ENCODE peak calls at places on chromosomes 5 and 9, in ten cellular contexts. Y is AG09319, K is heart left ventricle, P is dorsolateral prefrontal cortex, J is astrocyte of the spinal cord, A is AG10803, U is cardiac fibroblast, T is left ventricle myocardium inferior, B is OCI-LY7, V is foreskin fibroblast. R is an unnamed sample.
A peak's percentile ranks its signal among the peaks of the same experiment; 100 is the strongest.

GRCh38 chr9:122912964-122913673 is at the start of gene ZBTB6:
- DNase-seq in T (peak; percentile 64), J (peak; percentile 90), U (peak; percentile 88), A (peak; percentile 82), V (peak; percentile 74), Y (peak; percentile 57), P (peak; percentile 88), K (peak; percentile 66), B (peak; percentile 95), R (peak; percentile 73)

GRCh38 chr5:115289104-115289503 is 7.3 kb downstream of the CCDC112 start:
- DNase-seq in K (no peak), Y (no peak), P (no peak), U (no peak), V (no peak), A (no peak), J (no peak), T (no peak), B (no peak), R (no peak)

GRCh38 chr5:159178978-159179377 is 30.4 kb downstream of the RNF145 start:
- DNase-seq in P (no peak), U (peak; percentile 98), B (no peak), A (peak; percentile 92), K (no peak), V (peak; percentile 86), J (peak; percentile 99), T (no peak), Y (peak; percentile 84), R (no peak)

GRCh38 chr9:90322296-90322695 is 320.3 kb downstream of the DIRAS2 start:
- DNase-seq in A (peak; percentile 29), J (peak; percentile 18), V (no peak), B (no peak), U (peak; percentile 60), P (no peak), K (no peak), T (no peak), Y (no peak), R (no peak)

GRCh38 chr5:38433160-38433861 is 123.1 kb downstream of the LIFR start:
- DNase-seq in Y (no peak), V (peak; percentile 74), B (no peak), A (peak; percentile 94), P (no peak), T (peak; percentile 68), U (peak; percentile 95), J (peak; percentile 95), K (peak; percentile 69), R (no peak)

GRCh38 chr5:139117342-139117884 is 80.8 kb downstream of the SIL1 start:
- DNase-seq in U (no peak), A (no peak), Y (no peak), T (no peak), B (no peak), P (no peak), J (no peak), V (no peak), K (no peak), R (no peak)

GRCh38 chr5:159257629-159258283 is 5.3 kb upstream of the UBLCP1 start:
- DNase-seq in B (no peak), T (no peak), Y (no peak), P (no peak), V (no peak), A (no peak), J (no peak), U (no peak), K (no peak), R (no peak)

GRCh38 chr5:125863579-125863978 is 559.6 kb upstream of the GRAMD2B start:
- DNase-seq in K (no peak), J (no peak), U (no peak), Y (no peak), B (no peak), P (no peak), V (no peak), T (no peak), A (no peak), R (no peak)

GRCh38 chr5:52786937-52787599 is 648 bp upstream of the ITGA1 start:
- DNase-seq in V (no peak), B (peak; percentile 23), K (no peak), J (peak; percentile 26), P (no peak), A (no peak), T (no peak), Y (no peak), U (peak; percentile 43), R (no peak)

GRCh38 chr5:44332360-44332971 is 56.8 kb downstream of the FGF10 start:
- DNase-seq in V (peak; percentile 1), B (peak; percentile 48), A (peak; percentile 56), P (no peak), J (peak; percentile 50), K (no peak), U (peak; percentile 66), Y (peak; percentile 8), T (no peak), R (no peak)

GRCh38 chr9:94498801-94499454 is 56.0 kb upstream of the PCAT7 start:
- DNase-seq in B (peak; percentile 91), V (no peak), T (no peak), Y (no peak), J (no peak), A (no peak), K (no peak), P (no peak), U (no peak), R (no peak)

GRCh38 chr5:95673076-95673475 is 9.7 kb downstream of the SPATA9 start:
- DNase-seq in Y (no peak), P (no peak), B (no peak), U (peak; percentile 71), A (peak; percentile 75), T (peak; percentile 25), K (no peak), V (peak; percentile 27), J (no peak), R (peak; percentile 45)

GRCh38 chr5:142783601-142784291 is 13.6 kb downstream of the ARHGAP26 start:
- DNase-seq in P (peak; percentile 33), A (peak; percentile 45), B (no peak), T (peak; percentile 41), J (peak; percentile 29), Y (no peak), U (peak; percentile 48), K (peak; percentile 76), V (peak; percentile 21), R (peak; percentile 18)

GRCh38 chr9:134434896-134435506 is 108.7 kb downstream of the RXRA start:
- DNase-seq in Y (peak; percentile 95), P (peak; percentile 92), A (peak; percentile 97), K (peak; percentile 94), B (no peak), U (peak; percentile 99), T (peak; percentile 97), J (peak; percentile 98), V (peak; percentile 95), R (peak; percentile 95)

GRCh38 chr5:172114875-172115422 is 73.1 kb downstream of the STK10 start:
- DNase-seq in Y (no peak), T (peak; percentile 54), P (no peak), U (no peak), V (no peak), K (peak; percentile 82), A (no peak), B (peak; percentile 96), J (no peak), R (no peak)

GRCh38 chr5:119117237-119117636 is 46.4 kb downstream of the DMXL1 start:
- DNase-seq in P (no peak), Y (no peak), K (no peak), B (no peak), U (no peak), A (no peak), V (no peak), T (no peak), J (no peak), R (no peak)

GRCh38 chr5:103582364-103582763 is 19.8 kb upstream of the NUDT12 start:
- DNase-seq in A (peak; percentile 43), U (peak; percentile 66), Y (no peak), K (no peak), B (peak; percentile 22), J (peak; percentile 55), V (no peak), P (peak; percentile 17), T (no peak), R (no peak)
- TF ChIP-seq CTCF in A (peak; percentile 61), U (peak; percentile 52), Y (peak; percentile 54), K (peak; percentile 51), B (peak; percentile 72), J (peak; percentile 53), V (peak; percentile 48), P (peak; percentile 69), T (peak; percentile 64), R (no peak)

GRCh38 chr5:2582106-2582505 is 169.4 kb downstream of the IRX2 start:
- DNase-seq in K (no peak), T (no peak), A (no peak), V (no peak), Y (no peak), B (no peak), U (no peak), P (no peak), J (no peak), R (no peak)
- TF ChIP-seq CTCF in K (no peak), T (no peak), A (no peak), V (no peak), Y (no peak), B (no peak), U (no peak), P (no peak), J (no peak), R (no peak)

DNA sequence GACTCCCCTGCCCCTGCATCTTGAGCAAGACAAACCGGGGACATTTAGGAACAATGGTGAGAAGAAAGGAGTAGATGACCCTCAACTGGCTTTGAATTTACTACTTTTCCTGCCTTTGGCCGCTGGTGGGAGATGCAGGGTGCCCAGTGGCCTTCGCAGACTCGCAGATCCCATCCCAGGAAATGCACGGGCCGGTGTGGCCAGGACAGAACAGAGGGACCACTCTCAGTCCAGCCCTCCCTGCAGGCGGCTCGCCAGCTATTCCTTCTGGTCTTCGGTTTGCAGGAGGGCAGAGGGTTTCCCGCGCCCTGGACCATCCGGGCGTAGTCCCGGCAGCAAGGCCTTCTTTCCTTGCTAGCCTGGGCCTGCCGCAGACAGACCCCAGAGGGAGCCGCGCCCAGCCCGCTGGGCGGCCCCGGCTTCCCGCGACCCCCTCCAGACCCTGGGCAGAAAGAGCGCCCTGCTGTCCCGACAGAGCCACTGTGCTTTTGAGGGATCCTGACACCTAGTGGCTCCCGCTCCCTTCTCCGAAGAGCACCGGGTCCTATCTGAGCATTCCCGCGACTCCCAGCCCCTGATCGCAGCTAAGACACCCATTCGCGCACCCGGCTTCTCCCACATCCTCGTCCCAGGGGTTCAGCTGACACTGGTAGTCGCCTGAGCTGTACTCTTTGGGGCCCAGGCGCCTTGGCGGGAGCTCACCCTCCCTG is 1.2 kb downstream of the CFAP90 start:
- DNase-seq in T (no peak), Y (no peak), B (no peak), V (no peak), A (no peak), U (no peak), J (no peak), K (peak; percentile 58), P (peak; percentile 24), R (no peak)
- TF ChIP-seq CTCF in T (peak; percentile 26), Y (peak; percentile 14), B (no peak), V (no peak), A (no peak), U (no peak), J (peak; percentile 31), K (peak; percentile 13), P (no peak), R (no peak)

DNA sequence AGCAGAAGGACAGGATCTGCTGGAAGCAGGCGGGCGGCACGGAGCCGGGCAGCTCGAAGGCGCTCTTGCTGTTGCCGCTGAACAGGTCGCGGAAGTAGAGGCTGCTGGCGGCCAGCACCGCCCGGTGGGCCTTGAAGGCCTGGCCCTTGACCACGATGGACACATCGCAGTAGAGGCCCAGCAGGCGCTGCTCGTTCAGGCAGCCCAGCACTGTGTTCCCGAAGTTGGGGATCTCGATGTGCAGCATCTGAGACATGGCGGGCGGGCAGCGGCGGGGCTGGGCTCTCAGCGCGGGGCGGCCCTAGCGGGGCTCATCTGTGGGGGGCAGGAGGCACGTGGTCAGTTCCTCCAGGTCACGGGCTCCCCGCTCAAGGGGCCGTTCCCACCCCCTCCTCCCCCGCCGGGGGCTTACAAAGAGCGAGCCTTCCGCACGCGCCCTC is 44.8 kb downstream of the NACC2 start:
- DNase-seq in V (no peak), A (no peak), U (no peak), B (no peak), P (peak; percentile 38), K (peak; percentile 60), Y (no peak), T (no peak), J (peak; percentile 32), R (no peak)
- TF ChIP-seq CTCF in V (no peak), A (no peak), U (no peak), B (no peak), P (no peak), K (no peak), Y (no peak), T (no peak), J (no peak), R (no peak)